ENCODE peak calls at places on chromosomes 11 and 22, in nine cellular contexts. One of them, this sample, is unnamed.

GRCh38 chr22:19875531-19876313 is 21.0 kb upstream of the GNB1L start:
- DNase-seq in keratinocyte: no peak
- DNase-seq in GM23248: no peak
- DNase-seq in neural progenitor cell: peak; percentile 1
- DNase-seq in fibroblast of lung: no peak
- DNase-seq in mammary epithelial cell: no peak
- DNase-seq in HCT116: no peak
- DNase-seq in endothelial cell of umbilical vein: peak; percentile 74
- DNase-seq in DND-41: no peak
- DNase-seq in this sample: no peak

GRCh38 chr11:1879342-1879940 is 12.3 kb downstream of the PRR33 start:
- DNase-seq in keratinocyte: no peak
- DNase-seq in GM23248: no peak
- DNase-seq in neural progenitor cell: no peak
- DNase-seq in fibroblast of lung: no peak
- DNase-seq in mammary epithelial cell: no peak
- DNase-seq in HCT116: no peak
- DNase-seq in endothelial cell of umbilical vein: no peak
- DNase-seq in DND-41: no peak
- DNase-seq in this sample: no peak

GRCh38 chr11:127485541-127485940 is 485.0 kb upstream of the KIRREL3 start:
- DNase-seq in keratinocyte: no peak
- DNase-seq in GM23248: peak; percentile 14
- DNase-seq in neural progenitor cell: no peak
- DNase-seq in fibroblast of lung: no peak
- DNase-seq in mammary epithelial cell: peak; percentile 33
- DNase-seq in HCT116: no peak
- DNase-seq in endothelial cell of umbilical vein: no peak
- DNase-seq in DND-41: no peak
- DNase-seq in this sample: peak; percentile 36

GRCh38 chr11:96155627-96156378 is 187.2 kb downstream of the MAML2 start:
- DNase-seq in keratinocyte: peak; percentile 60
- DNase-seq in GM23248: peak; percentile 98
- DNase-seq in neural progenitor cell: peak; percentile 18
- DNase-seq in fibroblast of lung: peak; percentile 94
- DNase-seq in mammary epithelial cell: peak; percentile 93
- DNase-seq in HCT116: peak; percentile 27
- DNase-seq in endothelial cell of umbilical vein: peak; percentile 92
- DNase-seq in DND-41: no peak
- DNase-seq in this sample: peak; percentile 80

GRCh38 chr11:76752321-76753175 is 30.6 kb upstream of the TSKU start:
- DNase-seq in keratinocyte: no peak
- DNase-seq in GM23248: peak; percentile 96
- DNase-seq in neural progenitor cell: no peak
- DNase-seq in fibroblast of lung: peak; percentile 93
- DNase-seq in mammary epithelial cell: no peak
- DNase-seq in HCT116: no peak
- DNase-seq in endothelial cell of umbilical vein: no peak
- DNase-seq in DND-41: no peak
- DNase-seq in this sample: peak; percentile 73

GRCh38 chr11:122720482-122720881 is 65.0 kb downstream of the UBASH3B start:
- DNase-seq in keratinocyte: peak; percentile 76
- DNase-seq in GM23248: no peak
- DNase-seq in neural progenitor cell: peak; percentile 30
- DNase-seq in fibroblast of lung: no peak
- DNase-seq in mammary epithelial cell: peak; percentile 73
- DNase-seq in HCT116: no peak
- DNase-seq in endothelial cell of umbilical vein: no peak
- DNase-seq in DND-41: peak; percentile 51
- DNase-seq in this sample: no peak

GRCh38 chr22:33726294-33726711 is 194.0 kb downstream of the LARGE1 start:
- DNase-seq in keratinocyte: peak; percentile 66
- DNase-seq in GM23248: peak; percentile 75
- DNase-seq in neural progenitor cell: no peak
- DNase-seq in fibroblast of lung: peak; percentile 71
- DNase-seq in mammary epithelial cell: peak; percentile 60
- DNase-seq in HCT116: no peak
- DNase-seq in endothelial cell of umbilical vein: no peak
- DNase-seq in DND-41: no peak
- DNase-seq in this sample: peak; percentile 31

GRCh38 chr11:108803781-108804180 is 138.9 kb downstream of the DDX10 start:
- DNase-seq in keratinocyte: no peak
- DNase-seq in GM23248: peak; percentile 54
- DNase-seq in neural progenitor cell: no peak
- DNase-seq in fibroblast of lung: no peak
- DNase-seq in mammary epithelial cell: no peak
- DNase-seq in HCT116: no peak
- DNase-seq in endothelial cell of umbilical vein: no peak
- DNase-seq in DND-41: no peak
- DNase-seq in this sample: no peak

GRCh38 chr11:11810764-11811726 is 30.7 kb upstream of the USP47 start:
- DNase-seq in keratinocyte: no peak
- DNase-seq in GM23248: no peak
- DNase-seq in neural progenitor cell: no peak
- DNase-seq in fibroblast of lung: no peak
- DNase-seq in mammary epithelial cell: no peak
- DNase-seq in HCT116: peak; percentile 85
- DNase-seq in endothelial cell of umbilical vein: no peak
- DNase-seq in DND-41: peak; percentile 18
- DNase-seq in this sample: no peak

GRCh38 chr11:11816511-11817319 is 25.1 kb upstream of the USP47 start:
- DNase-seq in keratinocyte: no peak
- DNase-seq in GM23248: peak; percentile 40
- DNase-seq in neural progenitor cell: no peak
- DNase-seq in fibroblast of lung: peak; percentile 78
- DNase-seq in mammary epithelial cell: peak; percentile 4
- DNase-seq in HCT116: no peak
- DNase-seq in endothelial cell of umbilical vein: peak; percentile 75
- DNase-seq in DND-41: no peak
- DNase-seq in this sample: no peak

GRCh38 chr11:11817957-11818356 is 23.8 kb upstream of the USP47 start:
- DNase-seq in keratinocyte: no peak
- DNase-seq in GM23248: no peak
- DNase-seq in neural progenitor cell: no peak
- DNase-seq in fibroblast of lung: no peak
- DNase-seq in mammary epithelial cell: no peak
- DNase-seq in HCT116: no peak
- DNase-seq in endothelial cell of umbilical vein: no peak
- DNase-seq in DND-41: no peak
- DNase-seq in this sample: no peak

GRCh38 chr11:11813288-11813962 is 28.3 kb upstream of the USP47 start:
- DNase-seq in keratinocyte: no peak
- DNase-seq in GM23248: peak; percentile 97
- DNase-seq in neural progenitor cell: no peak
- DNase-seq in fibroblast of lung: peak; percentile 98
- DNase-seq in mammary epithelial cell: peak; percentile 77
- DNase-seq in HCT116: peak; percentile 31
- DNase-seq in endothelial cell of umbilical vein: peak; percentile 18
- DNase-seq in DND-41: no peak
- DNase-seq in this sample: peak; percentile 5

GRCh38 chr11:11814614-11815452 is 26.9 kb upstream of the USP47 start:
- DNase-seq in keratinocyte: no peak
- DNase-seq in GM23248: no peak
- DNase-seq in neural progenitor cell: no peak
- DNase-seq in fibroblast of lung: no peak
- DNase-seq in mammary epithelial cell: no peak
- DNase-seq in HCT116: no peak
- DNase-seq in endothelial cell of umbilical vein: no peak
- DNase-seq in DND-41: no peak
- DNase-seq in this sample: no peak
- H3K4me1 ChIP-seq in keratinocyte: peaks cover 3% of the 10 kb centered on the region
- H3K4me1 ChIP-seq in GM23248: peaks cover 12% of the 10 kb centered on the region
- H3K4me1 ChIP-seq in neural progenitor cell: no peaks in the 10 kb centered on the region
- H3K4me1 ChIP-seq in fibroblast of lung: peaks cover 7% of the 10 kb centered on the region
- H3K4me1 ChIP-seq in mammary epithelial cell: no peaks in the 10 kb centered on the region
- H3K4me1 ChIP-seq in HCT116: peaks cover 4% of the 10 kb centered on the region
- H3K4me1 ChIP-seq in endothelial cell of umbilical vein: no peaks in the 10 kb centered on the region
- H3K4me1 ChIP-seq in DND-41: no peaks in the 10 kb centered on the region
- H3K4me1 ChIP-seq in this sample: peaks cover 14% of the 10 kb centered on the region

GRCh38 chr22:39244073-39244495 is 698 bp downstream of the PDGFB start:
- DNase-seq in keratinocyte: no peak
- DNase-seq in GM23248: peak; percentile 24
- DNase-seq in neural progenitor cell: peak; percentile 59
- DNase-seq in fibroblast of lung: no peak
- DNase-seq in mammary epithelial cell: peak; percentile 43
- DNase-seq in HCT116: no peak
- DNase-seq in endothelial cell of umbilical vein: no peak
- DNase-seq in DND-41: no peak
- DNase-seq in this sample: no peak

GRCh38 chr22:39242389-39242808 is 2.4 kb downstream of the PDGFB start:
- DNase-seq in keratinocyte: no peak
- DNase-seq in GM23248: no peak
- DNase-seq in neural progenitor cell: peak; percentile 72
- DNase-seq in fibroblast of lung: no peak
- DNase-seq in mammary epithelial cell: no peak
- DNase-seq in HCT116: no peak
- DNase-seq in endothelial cell of umbilical vein: no peak
- DNase-seq in DND-41: no peak
- DNase-seq in this sample: no peak

GRCh38 chr22:39244496-39245129 is at the start of gene PDGFB:
- DNase-seq in keratinocyte: no peak
- DNase-seq in GM23248: peak; percentile 35
- DNase-seq in neural progenitor cell: peak; percentile 57
- DNase-seq in fibroblast of lung: no peak
- DNase-seq in mammary epithelial cell: peak; percentile 44
- DNase-seq in HCT116: no peak
- DNase-seq in endothelial cell of umbilical vein: peak; percentile 65
- DNase-seq in DND-41: no peak
- DNase-seq in this sample: peak; percentile 71

GRCh38 chr22:39242809-39243442 is 1.9 kb downstream of the PDGFB start:
- DNase-seq in keratinocyte: no peak
- DNase-seq in GM23248: no peak
- DNase-seq in neural progenitor cell: peak; percentile 53
- DNase-seq in fibroblast of lung: no peak
- DNase-seq in mammary epithelial cell: peak; percentile 67
- DNase-seq in HCT116: no peak
- DNase-seq in endothelial cell of umbilical vein: no peak
- DNase-seq in DND-41: no peak
- DNase-seq in this sample: peak; percentile 78

DNA sequence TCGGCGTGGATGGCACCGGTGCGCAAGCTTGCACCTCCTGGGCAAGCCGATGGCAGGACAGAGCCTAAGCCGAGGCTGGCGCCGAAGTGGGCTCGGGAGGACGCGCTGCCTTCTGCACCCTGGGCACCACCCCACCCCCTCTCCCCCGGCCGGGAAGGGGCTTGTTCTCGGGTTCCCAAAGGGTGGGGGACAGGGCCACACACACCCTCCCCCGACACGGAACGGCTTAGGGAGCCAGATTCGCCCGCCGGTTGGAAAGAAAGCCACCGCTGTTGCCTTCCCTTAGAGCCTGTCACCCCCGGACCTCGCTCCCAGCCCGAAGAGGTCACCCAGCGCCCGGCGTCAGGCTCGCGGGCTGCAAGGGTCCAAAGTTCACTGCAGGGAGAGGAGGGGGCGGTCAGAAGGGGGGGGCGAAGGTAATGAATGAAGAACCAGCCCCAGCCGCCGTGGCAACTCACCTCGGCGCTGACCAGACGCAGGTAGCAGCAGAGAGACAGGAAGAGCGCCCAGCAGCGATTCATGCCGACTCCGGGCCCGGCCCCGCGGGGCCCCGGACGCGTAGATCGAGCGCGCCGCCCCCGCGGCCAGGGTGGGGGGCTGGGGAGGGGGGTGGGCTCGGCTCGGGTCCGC is 1.2 kb downstream of the PDGFB start:
- DNase-seq in keratinocyte: no peak
- DNase-seq in GM23248: no peak
- DNase-seq in neural progenitor cell: peak; percentile 53
- DNase-seq in fibroblast of lung: no peak
- DNase-seq in mammary epithelial cell: peak; percentile 56
- DNase-seq in HCT116: no peak
- DNase-seq in endothelial cell of umbilical vein: no peak
- DNase-seq in DND-41: no peak
- DNase-seq in this sample: no peak
- TF ChIP-seq EZH2 in keratinocyte: no peak
- TF ChIP-seq EZH2 in GM23248: no peak
- TF ChIP-seq EZH2 in neural progenitor cell: peak; percentile 95
- TF ChIP-seq EZH2 in fibroblast of lung: peak; percentile 98
- TF ChIP-seq EZH2 in mammary epithelial cell: no peak
- TF ChIP-seq EZH2 in HCT116: no peak
- TF ChIP-seq EZH2 in endothelial cell of umbilical vein: no peak
- TF ChIP-seq EZH2 in DND-41: no peak
- TF ChIP-seq EZH2 in this sample: no peak

GRCh38 chr11:12793506-12793905 is 119.3 kb downstream of the TEAD1 start:
- DNase-seq in keratinocyte: no peak
- DNase-seq in GM23248: no peak
- DNase-seq in neural progenitor cell: no peak
- DNase-seq in fibroblast of lung: no peak
- DNase-seq in mammary epithelial cell: no peak
- DNase-seq in HCT116: no peak
- DNase-seq in endothelial cell of umbilical vein: no peak
- DNase-seq in DND-41: no peak
- DNase-seq in this sample: no peak
- H4K20me1 ChIP-seq in keratinocyte: peaks cover 4% of the 10 kb centered on the region
- H4K20me1 ChIP-seq in GM23248: peaks cover 5% of the 10 kb centered on the region
- H4K20me1 ChIP-seq in neural progenitor cell: peaks cover 81% of the 10 kb centered on the region
- H4K20me1 ChIP-seq in fibroblast of lung: peaks cover 1% of the 10 kb centered on the region
- H4K20me1 ChIP-seq in mammary epithelial cell: no peaks in the 10 kb centered on the region
- H4K20me1 ChIP-seq in HCT116: no peaks in the 10 kb centered on the region
- H4K20me1 ChIP-seq in endothelial cell of umbilical vein: no peaks in the 10 kb centered on the region
- H4K20me1 ChIP-seq in DND-41: no peaks in the 10 kb centered on the region
- H4K20me1 ChIP-seq in this sample: no peaks in the 10 kb centered on the region

GRCh38 chr11:93491941-93492340 is 51.2 kb downstream of the SMCO4 start:
- DNase-seq in keratinocyte: no peak
- DNase-seq in GM23248: no peak
- DNase-seq in neural progenitor cell: no peak
- DNase-seq in fibroblast of lung: no peak
- DNase-seq in mammary epithelial cell: no peak
- DNase-seq in HCT116: no peak
- DNase-seq in endothelial cell of umbilical vein: no peak
- DNase-seq in DND-41: no peak
- DNase-seq in this sample: no peak

GRCh38 chr11:93493252-93493897 is 49.8 kb downstream of the SMCO4 start:
- DNase-seq in keratinocyte: no peak
- DNase-seq in GM23248: no peak
- DNase-seq in neural progenitor cell: no peak
- DNase-seq in fibroblast of lung: no peak
- DNase-seq in mammary epithelial cell: no peak
- DNase-seq in HCT116: no peak
- DNase-seq in endothelial cell of umbilical vein: no peak
- DNase-seq in DND-41: no peak
- DNase-seq in this sample: no peak

GRCh38 chr11:93494341-93494740 is 48.9 kb downstream of the SMCO4 start:
- DNase-seq in keratinocyte: no peak
- DNase-seq in GM23248: no peak
- DNase-seq in neural progenitor cell: no peak
- DNase-seq in fibroblast of lung: no peak
- DNase-seq in mammary epithelial cell: no peak
- DNase-seq in HCT116: no peak
- DNase-seq in endothelial cell of umbilical vein: no peak
- DNase-seq in DND-41: no peak
- DNase-seq in this sample: no peak

GRCh38 chr11:93490996-93491618 is 52.1 kb downstream of the SMCO4 start:
- DNase-seq in keratinocyte: no peak
- DNase-seq in GM23248: no peak
- DNase-seq in neural progenitor cell: no peak
- DNase-seq in fibroblast of lung: no peak
- DNase-seq in mammary epithelial cell: no peak
- DNase-seq in HCT116: no peak
- DNase-seq in endothelial cell of umbilical vein: no peak
- DNase-seq in DND-41: no peak
- DNase-seq in this sample: no peak

DNA sequence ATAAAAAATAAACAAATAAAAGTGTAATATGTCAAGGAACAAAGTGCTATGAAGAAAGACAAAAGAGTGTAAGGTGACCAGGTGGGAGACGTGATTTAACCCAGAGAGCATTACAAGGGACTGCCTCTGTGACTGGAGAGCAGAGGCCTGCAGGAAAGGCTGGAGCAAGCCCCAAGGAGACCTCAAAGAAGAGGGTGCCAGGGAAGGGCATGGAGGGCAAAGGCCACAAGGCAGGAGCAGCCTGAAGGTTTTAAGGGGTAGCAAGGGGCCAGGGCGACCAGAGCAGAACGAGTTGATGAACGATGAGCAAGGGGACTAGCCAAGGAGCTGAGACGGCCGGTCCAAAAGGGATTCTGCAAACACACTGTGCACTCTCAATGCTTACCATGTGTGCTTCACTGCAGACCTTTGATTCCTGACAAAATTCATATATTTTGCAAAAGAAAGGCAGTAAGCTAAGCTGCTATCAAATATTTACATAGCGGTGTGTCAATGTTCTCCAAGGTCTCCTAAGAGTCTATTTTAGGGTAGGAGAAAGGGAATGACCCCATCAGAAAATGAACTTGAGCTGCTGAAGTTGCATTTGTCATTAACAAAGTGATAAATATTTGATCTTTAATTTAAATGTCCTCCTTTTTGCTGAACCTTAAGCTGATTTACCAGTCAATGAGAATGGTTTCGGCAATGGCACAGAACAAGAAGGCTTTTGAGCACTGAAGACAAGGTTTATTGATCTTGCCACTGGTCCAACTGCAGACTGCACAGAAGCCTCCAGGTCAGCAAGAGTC is 50.5 kb downstream of the SMCO4 start:
- DNase-seq in keratinocyte: no peak
- DNase-seq in GM23248: no peak
- DNase-seq in neural progenitor cell: no peak
- DNase-seq in fibroblast of lung: no peak
- DNase-seq in mammary epithelial cell: no peak
- DNase-seq in HCT116: no peak
- DNase-seq in endothelial cell of umbilical vein: no peak
- DNase-seq in DND-41: no peak
- DNase-seq in this sample: no peak
- H3K4me1 ChIP-seq in keratinocyte: no peaks in the 10 kb centered on the region
- H3K4me1 ChIP-seq in GM23248: no peaks in the 10 kb centered on the region
- H3K4me1 ChIP-seq in neural progenitor cell: peaks cover 37% of the 10 kb centered on the region
- H3K4me1 ChIP-seq in fibroblast of lung: no peaks in the 10 kb centered on the region
- H3K4me1 ChIP-seq in mammary epithelial cell: no peaks in the 10 kb centered on the region
- H3K4me1 ChIP-seq in HCT116: no peaks in the 10 kb centered on the region
- H3K4me1 ChIP-seq in endothelial cell of umbilical vein: no peaks in the 10 kb centered on the region
- H3K4me1 ChIP-seq in DND-41: no peaks in the 10 kb centered on the region
- H3K4me1 ChIP-seq in this sample: no peaks in the 10 kb centered on the region

This sample was measured in PC-9.